ENCODE peak calls at places on chromosomes 7 and 10, in eight cellular contexts. P is stomach, O is transverse colon, Y is A549, S is IMR-90, E is spleen, H is GM12878, Q is tibial nerve. C is an unnamed sample.

GRCh38 chr10:93947055-93947454 is 46.7 kb upstream of the PLCE1 start:
- DNase-seq in P (no peak), H (no peak), O (no peak), E (no peak), Q (no peak), Y (no peak), S (peak; percentile 86), C (no peak)

GRCh38 chr7:101941481-101942383 is 124.3 kb downstream of the CUX1 start:
- DNase-seq in Y (peak; percentile 84), E (no peak), P (peak; percentile 62), H (no peak), Q (no peak), O (peak; percentile 65), S (peak; percentile 72), C (no peak)

GRCh38 chr7:55500117-55500516 is 72.2 kb downstream of the VOPP1 start:
- DNase-seq in S (no peak), Y (no peak), O (no peak), P (no peak), H (no peak), E (no peak), Q (no peak), C (no peak)

GRCh38 chr7:23299770-23300300 is 696 bp downstream of the MALSU1 start:
- DNase-seq in E (no peak), Y (no peak), P (no peak), H (no peak), Q (no peak), S (peak; percentile 35), O (no peak), C (no peak)

GRCh38 chr7:127207246-127207645 is 45.5 kb downstream of the GRM8 start:
- DNase-seq in Y (no peak), E (no peak), Q (no peak), H (no peak), P (no peak), S (no peak), O (no peak), C (no peak)

GRCh38 chr7:142868881-142869415 is 14.1 kb downstream of the EPHB6 start:
- DNase-seq in H (no peak), Q (no peak), S (no peak), O (no peak), P (no peak), Y (no peak), E (no peak), C (no peak)

GRCh38 chr10:29228586-29228985 is 60.3 kb upstream of the LYZL1 start:
- DNase-seq in Y (no peak), O (no peak), E (no peak), P (no peak), Q (no peak), S (no peak), H (no peak), C (no peak)

GRCh38 chr7:17009007-17009719 is 127.4 kb upstream of the AGR3 start:
- DNase-seq in H (no peak), P (no peak), S (peak; percentile 45), Q (no peak), O (no peak), Y (peak; percentile 61), E (no peak), C (no peak)

GRCh38 chr10:132390455-132391371 is 6.3 kb upstream of the PWWP2B start:
- DNase-seq in O (peak; percentile 4), H (no peak), Q (no peak), P (peak; percentile 18), Y (no peak), S (no peak), E (peak; percentile 74), C (no peak)

GRCh38 chr10:28036587-28036986 is 37.7 kb upstream of the ODAD2 start:
- DNase-seq in E (no peak), Y (no peak), Q (no peak), H (no peak), O (no peak), P (no peak), S (peak; percentile 80), C (no peak)

GRCh38 chr10:73076361-73077183 is 20.1 kb downstream of the P4HA1 start:
- DNase-seq in P (peak; percentile 40), E (no peak), H (no peak), S (peak; percentile 85), Y (no peak), O (peak; percentile 41), Q (peak; percentile 45), C (peak; percentile 38)

GRCh38 chr10:50631052-50631451 is 7.3 kb upstream of the SGMS1 start:
- DNase-seq in P (no peak), Q (no peak), O (no peak), E (no peak), S (no peak), H (no peak), Y (no peak), C (no peak)

GRCh38 chr7:143295870-143296269 is 7.7 kb downstream of the CASP2 start:
- DNase-seq in Y (no peak), Q (no peak), E (no peak), H (no peak), P (no peak), S (peak; percentile 91), O (no peak), C (no peak)

GRCh38 chr10:76040107-76040829 is 608.8 kb downstream of the LRMDA start:
- DNase-seq in O (no peak), Y (no peak), E (no peak), H (no peak), S (no peak), P (no peak), Q (no peak), C (no peak)

GRCh38 chr10:69636626-69637550 is 6.8 kb downstream of the FAM241B start:
- DNase-seq in S (no peak), P (peak; percentile 46), E (peak; percentile 71), Y (peak; percentile 48), H (no peak), Q (no peak), O (peak; percentile 16), C (peak; percentile 49)

GRCh38 chr7:135486258-135486657 is 23.6 kb downstream of the CNOT4 start:
- DNase-seq in Y (no peak), S (peak; percentile 33), E (no peak), Q (no peak), O (no peak), P (no peak), H (no peak), C (no peak)

DNA sequence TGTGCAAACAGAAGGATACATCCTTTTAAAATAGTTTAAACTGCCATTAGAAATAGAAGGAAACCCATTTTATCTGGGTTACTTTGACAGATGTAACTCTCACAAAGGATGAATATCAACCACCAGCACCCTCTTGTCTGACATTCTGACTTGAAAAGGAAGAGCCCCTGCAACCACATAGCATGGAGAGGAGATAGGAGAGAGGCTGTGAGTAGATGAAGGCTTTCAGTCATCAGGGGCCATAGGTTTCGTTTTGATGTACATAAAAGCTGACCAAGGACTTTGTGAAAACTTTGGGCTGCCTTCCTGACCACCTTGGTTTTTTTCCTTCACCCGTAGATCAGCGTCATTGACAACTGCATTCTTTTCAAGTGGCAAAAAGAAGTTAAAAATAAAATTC is 211.6 kb upstream of the PRPS1L1 start:
- DNase-seq in Y (no peak), Q (no peak), E (no peak), P (no peak), O (no peak), S (no peak), H (no peak), C (no peak)
- H3K27ac ChIP-seq in Y (no peak overlapping the region), Q (no peak overlapping the region), E (no peak overlapping the region), P (no peak overlapping the region), O (no peak overlapping the region), S (no peak overlapping the region), H (no peak overlapping the region), C (no peak overlapping the region)

GRCh38 chr7:159166530-159166929 is 21.9 kb upstream of the VIPR2 start:
- DNase-seq in E (no peak), S (no peak), O (no peak), Q (no peak), P (no peak), H (no peak), Y (no peak), C (no peak)

GRCh38 chr7:159165352-159165751 is 20.7 kb upstream of the VIPR2 start:
- DNase-seq in Q (no peak), H (no peak), O (no peak), P (no peak), S (no peak), E (no peak), Y (no peak), C (no peak)

GRCh38 chr7:159172314-159172892 is 27.7 kb upstream of the VIPR2 start:
- DNase-seq in O (no peak), P (no peak), H (no peak), S (no peak), E (no peak), Y (no peak), Q (no peak), C (no peak)

GRCh38 chr7:159167139-159167538 is 22.5 kb upstream of the VIPR2 start:
- DNase-seq in O (no peak), S (no peak), H (no peak), P (no peak), Y (no peak), E (no peak), Q (no peak), C (no peak)

GRCh38 chr7:159169391-159169790 is 24.7 kb upstream of the VIPR2 start:
- DNase-seq in E (no peak), H (no peak), Q (no peak), S (no peak), P (no peak), Y (no peak), O (no peak), C (no peak)
- H3K9me3 ChIP-seq in E (peaks cover 8% of the 10 kb centered on the region), H (no peaks in the 10 kb centered on the region), Q (peaks cover 12% of the 10 kb centered on the region), S (peaks cover 35% of the 10 kb centered on the region), P (no peaks in the 10 kb centered on the region), Y (peaks cover 14% of the 10 kb centered on the region), O (no peaks in the 10 kb centered on the region), C (peaks cover 5% of the 10 kb centered on the region)

DNA sequence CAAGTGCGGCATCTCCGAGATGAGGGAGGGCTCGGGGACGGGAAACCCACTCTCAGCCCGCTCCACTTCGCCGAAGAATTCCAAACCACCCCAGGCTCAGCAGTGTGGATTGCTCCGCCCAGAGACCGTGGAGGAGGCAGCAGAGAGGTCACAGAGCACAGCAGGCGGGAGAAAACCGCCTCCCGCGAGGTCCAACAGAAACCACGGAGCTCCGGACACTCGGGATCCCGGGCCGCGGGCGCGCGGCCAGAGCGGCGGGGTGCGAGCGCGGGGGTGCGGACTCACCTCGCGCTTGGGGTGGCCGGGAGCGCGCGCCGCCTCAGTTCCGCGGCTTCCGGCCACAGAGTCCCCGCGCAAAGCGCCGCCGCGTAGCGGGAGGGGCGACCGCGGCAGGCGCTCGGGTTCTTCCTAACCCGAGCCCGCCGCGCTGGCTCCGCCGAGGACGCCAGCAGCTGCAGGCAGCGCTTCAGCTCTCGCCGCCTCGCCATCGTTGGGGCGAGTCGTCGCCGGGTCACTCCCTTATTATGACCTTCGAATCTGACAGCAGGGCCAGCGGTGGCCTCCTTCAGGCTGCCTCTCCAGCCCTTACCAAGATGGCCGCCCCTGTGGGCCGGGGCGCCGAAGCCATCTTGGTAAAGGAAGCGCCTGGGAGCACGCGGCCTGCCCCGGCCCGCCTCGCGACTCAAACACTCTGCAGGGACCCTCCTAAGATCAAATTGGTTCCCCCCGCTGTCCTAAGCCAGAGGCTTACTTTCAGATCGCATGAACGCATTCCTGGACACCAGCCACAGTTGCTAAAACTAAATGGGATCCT is at the start of gene NAPEPLD:
- DNase-seq in S (peak; percentile 83), P (peak; percentile 89), E (peak; percentile 94), Y (peak; percentile 89), O (peak; percentile 88), H (peak; percentile 53), Q (peak; percentile 71), C (peak; percentile 79)
- TF ChIP-seq POLR2A in S (peak; percentile 65), P (no peak), E (no peak), Y (peak; percentile 21), O (peak; percentile 75), H (peak; percentile 85), Q (peak; percentile 61), C (no peak)

DNA sequence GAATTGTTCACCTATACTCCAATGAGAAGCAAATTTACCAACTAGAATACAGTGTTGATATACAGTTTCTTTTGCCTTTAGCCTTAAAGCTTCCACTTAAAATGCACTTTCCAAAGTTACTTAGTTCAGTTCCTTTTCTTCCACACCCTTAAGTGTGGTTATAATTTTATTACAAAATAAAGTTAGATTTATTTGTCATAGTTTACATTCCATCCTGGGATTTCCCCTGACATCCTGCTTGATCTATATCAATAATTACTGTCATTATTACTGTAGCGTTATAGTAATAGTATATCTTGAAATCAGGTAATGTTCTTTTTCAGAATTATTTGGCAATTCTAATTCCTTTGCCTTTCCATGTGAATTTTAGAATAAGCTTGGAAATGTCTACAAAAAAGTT is 23.3 kb upstream of the MEST start:
- DNase-seq in E (no peak), P (no peak), S (no peak), O (no peak), Y (no peak), H (no peak), Q (no peak), C (no peak)
- H3K27ac ChIP-seq in E (no peak overlapping the region), P (no peak overlapping the region), S (no peak overlapping the region), O (no peak overlapping the region), Y (no peak overlapping the region), H (no peak overlapping the region), Q (no peak overlapping the region), C (no peak overlapping the region)